ENCODE peak calls at places on chromosome 16, in four cellular contexts. One of them, this sample, is unnamed.

GRCh38 chr16:84084570-84085270 is 32.0 kb downstream of the MBTPS1 start:
- DNase-seq in GM12891: peak; percentile 66
- DNase-seq in GM12878: peak; percentile 28
- DNase-seq in K562: peak; percentile 83
- DNase-seq in this sample: peak; percentile 83

GRCh38 chr16:74053784-74054306 is 242.8 kb upstream of the PSMD7 start:
- DNase-seq in GM12891: no peak
- DNase-seq in GM12878: no peak
- DNase-seq in K562: no peak
- DNase-seq in this sample: no peak

GRCh38 chr16:88558457-88559442 is 11.5 kb upstream of the ZC3H18 start:
- DNase-seq in GM12891: no peak
- DNase-seq in GM12878: no peak
- DNase-seq in K562: peak; percentile 83
- DNase-seq in this sample: no peak

GRCh38 chr16:4298761-4299522 is 16.9 kb upstream of the GLIS2 start:
- DNase-seq in GM12891: no peak
- DNase-seq in GM12878: no peak
- DNase-seq in K562: peak; percentile 69
- DNase-seq in this sample: no peak

GRCh38 chr16:79826732-79827514 is 226.4 kb upstream of the MAF start:
- DNase-seq in GM12891: no peak
- DNase-seq in GM12878: no peak
- DNase-seq in K562: no peak
- DNase-seq in this sample: no peak

GRCh38 chr16:11586856-11587642 is at the start of gene LITAF:
- DNase-seq in GM12891: peak; percentile 83
- DNase-seq in GM12878: no peak
- DNase-seq in K562: peak; percentile 75
- DNase-seq in this sample: no peak

GRCh38 chr16:29314292-29314934 is 92.1 kb downstream of the NPIPB11 start:
- DNase-seq in GM12891: no peak
- DNase-seq in GM12878: no peak
- DNase-seq in K562: no peak
- DNase-seq in this sample: no peak

GRCh38 chr16:46728804-46729203 is 19.3 kb downstream of the MYLK3 start:
- DNase-seq in GM12891: no peak
- DNase-seq in GM12878: no peak
- DNase-seq in K562: no peak
- DNase-seq in this sample: no peak

GRCh38 chr16:77288222-77288621 is 89.0 kb downstream of the SYCE1L start:
- DNase-seq in GM12891: no peak
- DNase-seq in GM12878: no peak
- DNase-seq in K562: no peak
- DNase-seq in this sample: no peak

GRCh38 chr16:85210423-85211169 is 98.3 kb upstream of the CIBAR2 start:
- DNase-seq in GM12891: no peak
- DNase-seq in GM12878: no peak
- DNase-seq in K562: no peak
- DNase-seq in this sample: no peak

GRCh38 chr16:714558-715447 is at the start of gene METRN:
- DNase-seq in GM12891: peak; percentile 96
- DNase-seq in GM12878: no peak
- DNase-seq in K562: peak; percentile 87
- DNase-seq in this sample: peak; percentile 72

DNA sequence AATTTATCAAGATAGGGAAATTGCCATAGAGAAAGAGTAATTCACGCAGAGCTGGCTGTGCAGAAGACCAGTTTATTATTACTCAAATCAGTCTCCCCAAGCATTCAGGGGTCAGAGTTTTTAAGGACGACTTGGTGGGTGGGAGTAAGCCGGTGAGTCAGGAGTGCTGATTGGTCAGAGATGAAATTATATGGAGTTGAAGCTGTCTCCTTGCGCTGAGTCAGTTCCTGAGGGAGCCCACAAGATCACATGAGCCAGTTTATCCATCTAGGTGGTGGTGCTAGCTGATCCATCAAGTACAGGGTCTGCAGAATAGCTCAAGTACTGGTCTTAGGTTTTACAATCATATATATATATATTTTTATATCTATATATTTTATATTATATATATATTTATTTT is 6.0 kb upstream of the AQP8 start:
- DNase-seq in GM12891: no peak
- DNase-seq in GM12878: no peak
- DNase-seq in K562: peak; percentile 52
- DNase-seq in this sample: no peak
- TF ChIP-seq SPI1 in GM12891: no peak
- TF ChIP-seq SPI1 in GM12878: no peak
- TF ChIP-seq SPI1 in K562: no peak
- TF ChIP-seq SPI1 in this sample: no peak

DNA sequence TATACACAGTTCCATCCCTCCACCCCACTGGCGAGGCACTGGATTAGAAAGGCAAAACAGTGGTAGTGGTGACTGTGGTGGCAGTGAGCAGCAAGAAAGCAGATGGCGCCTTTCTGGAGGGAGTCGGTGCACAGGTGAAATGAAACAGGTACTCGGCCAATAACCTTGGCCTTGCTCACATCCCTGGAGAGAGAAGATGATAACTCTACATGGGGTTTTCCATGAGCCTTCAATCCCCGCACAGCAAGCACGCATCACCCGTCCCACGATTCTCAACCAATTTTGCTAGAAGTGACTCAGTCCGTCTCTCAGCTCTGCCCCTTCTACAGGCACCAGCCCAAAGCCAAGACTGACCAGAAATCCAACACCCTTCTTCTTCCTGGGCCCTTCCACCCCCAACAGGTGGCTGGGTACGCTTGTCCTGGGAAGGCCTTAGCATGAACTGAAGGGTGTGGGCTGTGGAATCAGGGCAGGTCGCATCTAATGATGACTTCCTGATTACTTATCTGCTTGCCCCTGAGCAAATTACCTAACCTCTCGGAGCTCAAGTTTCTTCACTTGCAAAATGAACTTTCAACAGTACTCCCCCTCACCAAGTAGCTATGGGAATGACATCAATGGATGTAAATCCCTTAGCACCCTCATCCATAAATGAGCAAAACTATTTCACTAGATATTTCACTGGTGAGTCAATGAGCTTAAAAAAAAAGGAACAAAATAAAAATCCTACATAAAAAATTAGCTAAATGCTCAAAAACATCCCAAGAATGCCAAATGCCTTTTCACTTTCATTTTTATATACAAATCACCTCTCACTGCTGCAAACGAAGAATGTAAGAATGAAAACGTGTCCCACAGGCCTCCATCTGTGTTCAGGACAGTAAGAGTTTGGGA is 18.0 kb downstream of the XPO6 start:
- DNase-seq in GM12891: no peak
- DNase-seq in GM12878: no peak
- DNase-seq in K562: no peak
- DNase-seq in this sample: peak; percentile 26
- TF ChIP-seq SPI1 in GM12891: peak; percentile 16
- TF ChIP-seq SPI1 in GM12878: no peak
- TF ChIP-seq SPI1 in K562: no peak
- TF ChIP-seq SPI1 in this sample: peak; percentile 3

DNA sequence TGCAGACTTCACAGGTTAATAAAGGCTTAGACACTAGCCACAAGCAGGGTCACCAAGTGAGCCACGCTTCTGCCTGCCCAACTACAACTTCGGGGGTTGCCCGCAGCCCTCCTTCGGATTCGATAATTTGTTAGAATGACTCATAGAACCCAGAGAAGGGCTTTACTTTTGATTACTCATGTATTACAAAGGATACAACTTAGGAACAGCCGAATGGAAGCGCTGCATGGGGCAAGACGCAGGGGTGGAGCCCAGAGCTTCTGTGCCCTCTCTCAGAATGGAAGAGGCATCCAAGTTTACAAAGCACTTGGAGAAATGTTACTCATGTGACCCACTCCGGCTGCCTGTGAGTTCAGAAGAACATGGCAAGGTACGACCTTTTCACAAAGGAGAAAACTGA is 7.5 kb upstream of the CDH5 start:
- DNase-seq in GM12891: no peak
- DNase-seq in GM12878: no peak
- DNase-seq in K562: no peak
- DNase-seq in this sample: no peak
- TF ChIP-seq SPI1 in GM12891: no peak
- TF ChIP-seq SPI1 in GM12878: no peak
- TF ChIP-seq SPI1 in K562: no peak
- TF ChIP-seq SPI1 in this sample: no peak

GRCh38 chr16:67019171-67019570 is 9.8 kb upstream of the CBFB start:
- DNase-seq in GM12891: no peak
- DNase-seq in GM12878: no peak
- DNase-seq in K562: no peak
- DNase-seq in this sample: no peak
- TF ChIP-seq SPI1 in GM12891: no peak
- TF ChIP-seq SPI1 in GM12878: no peak
- TF ChIP-seq SPI1 in K562: no peak
- TF ChIP-seq SPI1 in this sample: no peak

GRCh38 chr16:54935411-54936085 is 4.9 kb downstream of the IRX5 start:
- DNase-seq in GM12891: no peak
- DNase-seq in GM12878: no peak
- DNase-seq in K562: no peak
- DNase-seq in this sample: no peak

GRCh38 chr16:54937673-54938350 is 7.1 kb downstream of the IRX5 start:
- DNase-seq in GM12891: no peak
- DNase-seq in GM12878: no peak
- DNase-seq in K562: no peak
- DNase-seq in this sample: no peak

GRCh38 chr16:54936979-54937672 is 6.5 kb downstream of the IRX5 start:
- DNase-seq in GM12891: no peak
- DNase-seq in GM12878: no peak
- DNase-seq in K562: no peak
- DNase-seq in this sample: peak; percentile 53

GRCh38 chr16:54934536-54935410 is 4.1 kb downstream of the IRX5 start:
- DNase-seq in GM12891: no peak
- DNase-seq in GM12878: no peak
- DNase-seq in K562: no peak
- DNase-seq in this sample: no peak

GRCh38 chr16:54936086-54936978 is 5.7 kb downstream of the IRX5 start:
- DNase-seq in GM12891: no peak
- DNase-seq in GM12878: no peak
- DNase-seq in K562: no peak
- DNase-seq in this sample: peak; percentile 30
- TF ChIP-seq SPI1 in GM12891: no peak
- TF ChIP-seq SPI1 in GM12878: no peak
- TF ChIP-seq SPI1 in K562: no peak
- TF ChIP-seq SPI1 in this sample: peak; percentile 11

GRCh38 chr16:2902337-2903130 is 9.2 kb upstream of the FLYWCH1 start:
- DNase-seq in GM12891: no peak
- DNase-seq in GM12878: no peak
- DNase-seq in K562: no peak
- DNase-seq in this sample: no peak

GRCh38 chr16:2905988-2906387 is 5.7 kb upstream of the FLYWCH1 start:
- DNase-seq in GM12891: no peak
- DNase-seq in GM12878: no peak
- DNase-seq in K562: no peak
- DNase-seq in this sample: no peak

GRCh38 chr16:2904100-2904921 is 7.4 kb upstream of the FLYWCH1 start:
- DNase-seq in GM12891: peak; percentile 92
- DNase-seq in GM12878: no peak
- DNase-seq in K562: peak; percentile 81
- DNase-seq in this sample: peak; percentile 78

GRCh38 chr16:2904922-2905240 is 6.8 kb upstream of the FLYWCH1 start:
- DNase-seq in GM12891: no peak
- DNase-seq in GM12878: no peak
- DNase-seq in K562: no peak
- DNase-seq in this sample: no peak

DNA sequence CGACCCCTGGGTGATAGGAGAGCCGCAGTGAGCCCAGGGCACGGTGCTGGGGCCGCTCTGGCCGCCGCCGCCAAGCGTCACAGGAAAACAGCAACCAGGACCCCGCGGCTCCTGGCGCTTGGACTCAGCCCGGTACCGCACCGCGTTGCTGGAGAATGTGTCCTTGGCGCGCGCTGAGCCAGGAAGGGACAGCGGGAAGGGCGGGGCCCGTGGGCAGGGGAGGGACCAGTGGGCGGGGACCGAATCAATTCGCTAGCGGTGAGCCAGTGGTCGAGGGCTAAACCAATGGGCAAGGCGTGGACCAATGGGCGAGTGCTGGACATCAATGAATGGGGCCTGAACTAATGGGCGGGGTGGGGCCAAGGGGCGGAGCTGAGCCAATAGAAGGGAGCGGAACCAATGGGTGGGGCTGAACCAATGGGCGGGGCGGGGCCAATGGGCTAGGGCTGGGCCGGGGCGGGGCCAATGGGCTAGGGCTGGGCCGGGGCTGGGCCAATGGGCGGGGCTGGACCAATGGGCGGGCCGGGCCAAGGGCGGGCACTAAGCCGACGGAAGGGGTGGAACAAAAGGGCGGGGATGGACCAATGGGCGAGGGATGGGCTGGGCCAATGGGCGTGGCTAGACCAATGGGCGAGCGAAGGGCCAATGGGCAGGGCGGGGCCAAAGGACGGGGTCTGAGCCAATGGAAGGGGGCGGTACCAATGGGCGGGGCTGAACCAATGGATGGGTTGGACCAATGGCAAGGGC is 6.3 kb upstream of the FLYWCH1 start:
- DNase-seq in GM12891: peak; percentile 94
- DNase-seq in GM12878: peak; percentile 94
- DNase-seq in K562: peak; percentile 97
- DNase-seq in this sample: peak; percentile 99
- TF ChIP-seq SPI1 in GM12891: no peak
- TF ChIP-seq SPI1 in GM12878: no peak
- TF ChIP-seq SPI1 in K562: no peak
- TF ChIP-seq SPI1 in this sample: no peak

GRCh38 chr16:49602201-49603041 is 228.8 kb downstream of the C16orf78 start:
- DNase-seq in GM12891: no peak
- DNase-seq in GM12878: no peak
- DNase-seq in K562: no peak
- DNase-seq in this sample: no peak
- TF ChIP-seq SPI1 in GM12891: no peak
- TF ChIP-seq SPI1 in GM12878: no peak
- TF ChIP-seq SPI1 in K562: no peak
- TF ChIP-seq SPI1 in this sample: no peak